ENCODE peak calls at places on chromosomes 12 and 14, in five cellular contexts. O is heart left ventricle, C is neural crest cell, V is psoas muscle, N is BJ. E is an unnamed sample.

GRCh38 chr12:91140660-91141045 is 29.4 kb upstream of the LUM start:
- DNase-seq in O (no peak), C (no peak), V (no peak), N (no peak), E (no peak)

GRCh38 chr12:96882862-96883261 is 24.2 kb upstream of the NEDD1 start:
- DNase-seq in O (no peak), C (no peak), V (no peak), N (no peak), E (no peak)

GRCh38 chr12:91326043-91327027 is 143.7 kb upstream of the DCN start:
- DNase-seq in O (no peak), C (peak; percentile 66), V (no peak), N (no peak), E (peak; percentile 34)

GRCh38 chr14:102857444-102857843 is 65.0 kb upstream of the AMN start:
- DNase-seq in O (no peak), C (no peak), V (no peak), N (no peak), E (no peak)

GRCh38 chr12:93453633-93454032 is 11.9 kb upstream of the UBE2N start:
- DNase-seq in O (no peak), C (no peak), V (no peak), N (peak; percentile 19), E (no peak)

GRCh38 chr14:103879570-103880333 is 32.4 kb upstream of the PPP1R13B start:
- DNase-seq in O (peak; percentile 65), C (no peak), V (no peak), N (no peak), E (peak; percentile 72)

GRCh38 chr14:84961637-84962036 is 568.3 kb upstream of the FLRT2 start:
- DNase-seq in O (peak; percentile 36), C (no peak), V (no peak), N (no peak), E (no peak)

GRCh38 chr12:60980558-60980957 is 1279.6 kb upstream of the USP15 start:
- DNase-seq in O (no peak), C (no peak), V (no peak), N (no peak), E (no peak)

GRCh38 chr12:50589650-50590435 is 85.1 kb downstream of the DIP2B start:
- DNase-seq in O (no peak), C (no peak), V (no peak), N (peak; percentile 77), E (no peak)

GRCh38 chr12:52245259-52245961 is 12.4 kb downstream of the KRT7 start:
- DNase-seq in O (no peak), C (no peak), V (peak; percentile 67), N (no peak), E (no peak)

GRCh38 chr12:1592444-1593231 is 1.7 kb downstream of the FBXL14 start:
- DNase-seq in O (no peak), C (peak; percentile 39), V (peak; percentile 60), N (no peak), E (peak; percentile 23)
- TF ChIP-seq CTCF in O (no peak), C (peak; percentile 41), V (no peak), N (peak; percentile 17), E (peak; percentile 23)

DNA sequence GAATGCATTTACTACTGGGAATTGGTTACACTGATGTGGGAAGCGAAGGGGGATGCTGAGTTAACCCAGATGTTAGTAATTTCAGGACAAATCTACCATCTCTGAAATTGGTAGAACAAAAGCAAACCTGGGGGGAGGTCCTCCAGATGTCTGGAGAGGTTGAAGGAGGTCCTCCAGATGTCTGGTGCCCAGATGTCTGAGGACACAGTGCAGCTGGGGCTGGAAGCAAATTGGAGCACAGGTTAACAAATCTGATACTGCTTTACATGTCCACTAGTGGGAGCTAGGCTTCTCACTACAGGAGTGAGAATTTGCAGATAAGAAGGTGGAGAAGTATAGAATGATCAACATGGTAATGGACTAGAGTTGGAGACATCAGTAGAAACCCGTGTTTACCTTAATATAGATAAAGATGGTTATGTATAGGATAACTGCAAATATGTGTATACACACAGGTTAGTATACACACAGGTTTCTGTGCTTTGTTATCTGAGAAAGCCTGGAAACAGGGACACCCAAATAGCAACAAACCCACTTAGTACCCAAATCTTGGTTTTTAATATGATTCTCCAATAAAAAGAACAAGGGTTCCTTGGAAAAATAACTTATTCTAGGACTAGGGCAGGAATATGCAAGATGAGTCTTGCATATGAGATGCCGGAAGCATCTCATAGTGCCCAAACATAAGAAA is 162.5 kb downstream of the C12orf50 start:
- DNase-seq in O (no peak), C (no peak), V (no peak), N (no peak), E (no peak)
- TF ChIP-seq CTCF in O (no peak), C (peak; percentile 51), V (no peak), N (peak; percentile 50), E (peak; percentile 38)

GRCh38 chr14:97298331-97298730 is 501.1 kb downstream of the VRK1 start:
- DNase-seq in O (no peak), C (no peak), V (no peak), N (no peak), E (no peak)
- TF ChIP-seq CTCF in O (no peak), C (peak; percentile 37), V (no peak), N (no peak), E (peak; percentile 36)

DNA sequence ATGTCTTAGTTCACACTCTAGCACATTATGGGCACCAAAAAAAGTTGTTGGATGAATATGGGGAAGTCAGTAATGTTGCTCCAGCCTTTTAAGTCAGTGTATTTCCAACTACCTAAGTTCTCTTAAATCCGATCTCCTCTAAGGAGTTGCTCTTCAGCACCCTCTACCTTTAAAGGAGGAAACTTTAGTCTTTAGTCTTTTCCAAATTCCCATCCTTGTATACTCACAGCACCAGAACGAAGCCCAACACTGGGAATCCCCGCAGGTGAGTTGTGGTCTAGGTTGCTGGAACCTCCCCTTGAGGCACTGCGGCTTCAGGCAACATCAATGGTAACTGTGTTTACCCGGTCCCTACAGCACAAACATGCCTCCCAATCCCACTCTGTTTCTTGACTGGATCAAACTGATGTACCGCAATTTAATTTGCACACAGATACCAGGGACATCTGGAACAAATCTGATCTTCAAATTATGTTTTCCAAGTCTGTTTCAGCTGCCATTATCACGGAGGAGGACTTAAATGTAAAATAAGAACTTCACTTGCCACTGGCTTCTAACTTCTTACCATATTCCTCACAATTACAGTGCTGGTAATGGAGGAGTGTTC is 179.0 kb downstream of the FOXN3 start:
- DNase-seq in O (no peak), C (no peak), V (no peak), N (no peak), E (no peak)
- TF ChIP-seq CTCF in O (peak; percentile 10), C (peak; percentile 50), V (peak; percentile 50), N (peak; percentile 51), E (peak; percentile 29)

GRCh38 chr12:108820700-108821406 is 36.5 kb downstream of the SSH1 start:
- DNase-seq in O (peak; percentile 61), C (no peak), V (no peak), N (no peak), E (no peak)

GRCh38 chr12:108822458-108823205 is 34.8 kb downstream of the SSH1 start:
- DNase-seq in O (no peak), C (no peak), V (no peak), N (no peak), E (no peak)

GRCh38 chr12:108819920-108820699 is 37.3 kb downstream of the SSH1 start:
- DNase-seq in O (no peak), C (no peak), V (no peak), N (no peak), E (no peak)

GRCh38 chr12:108823804-108824203 is 33.6 kb downstream of the SSH1 start:
- DNase-seq in O (no peak), C (no peak), V (no peak), N (no peak), E (no peak)

GRCh38 chr12:108821407-108822397 is 35.7 kb downstream of the SSH1 start:
- DNase-seq in O (no peak), C (no peak), V (no peak), N (no peak), E (no peak)
- TF ChIP-seq CTCF in O (no peak), C (no peak), V (no peak), N (no peak), E (no peak)

DNA sequence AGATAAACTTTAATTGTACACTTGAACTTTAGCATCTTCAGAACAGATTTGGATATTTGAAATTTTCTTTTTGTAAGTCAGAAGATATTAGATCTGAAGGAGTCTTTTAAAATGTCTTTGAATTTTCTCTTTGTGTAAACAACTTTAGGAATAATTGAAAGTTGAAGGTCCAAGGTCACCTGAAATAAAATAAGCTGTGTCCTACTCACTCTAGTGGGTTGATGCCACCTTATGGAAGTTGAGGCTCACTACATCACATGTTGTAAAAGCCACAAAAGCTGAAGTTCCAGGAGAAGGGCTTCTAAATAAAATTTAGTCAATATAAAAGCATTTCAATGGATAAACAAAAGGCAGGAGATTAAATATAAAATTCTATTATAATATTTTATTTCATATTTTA is 122.0 kb upstream of the ATXN7L3B start:
- DNase-seq in O (no peak), C (no peak), V (no peak), N (no peak), E (no peak)
- TF ChIP-seq CTCF in O (peak; percentile 6), C (peak; percentile 74), V (peak; percentile 14), N (peak; percentile 49), E (peak; percentile 72)

GRCh38 chr14:36204674-36205073 is 28.2 kb upstream of the PTCSC3 start:
- DNase-seq in O (no peak), C (no peak), V (no peak), N (no peak), E (no peak)
- TF ChIP-seq CTCF in O (no peak), C (no peak), V (no peak), N (no peak), E (no peak)